ENCODE peak calls at places on chromosomes 5 and 9, in six cellular contexts. One of them, this sample, is unnamed.
A peak's percentile ranks its signal among the peaks of the same experiment; 100 is the strongest.

GRCh38 chr9:131815971-131816873 is 76.3 kb upstream of the RAPGEF1 start:
- DNase-seq in uterus: no peak
- DNase-seq in prostate gland: no peak
- DNase-seq in IMR-90: no peak
- DNase-seq in adrenal gland: no peak
- DNase-seq in A549: no peak
- DNase-seq in this sample: no peak

GRCh38 chr5:98827161-98827560 is 53.7 kb downstream of the RGMB start:
- DNase-seq in uterus: no peak
- DNase-seq in prostate gland: peak; percentile 22
- DNase-seq in IMR-90: peak; percentile 62
- DNase-seq in adrenal gland: no peak
- DNase-seq in A549: peak; percentile 23
- DNase-seq in this sample: no peak

GRCh38 chr9:118577121-118577520 is 792.1 kb downstream of the BRINP1 start:
- DNase-seq in uterus: no peak
- DNase-seq in prostate gland: no peak
- DNase-seq in IMR-90: no peak
- DNase-seq in adrenal gland: no peak
- DNase-seq in A549: no peak
- DNase-seq in this sample: no peak

GRCh38 chr9:106964822-106965525 is 102.0 kb downstream of the ZNF462 start:
- DNase-seq in uterus: no peak
- DNase-seq in prostate gland: no peak
- DNase-seq in IMR-90: peak; percentile 45
- DNase-seq in adrenal gland: no peak
- DNase-seq in A549: no peak
- DNase-seq in this sample: no peak

GRCh38 chr5:6962256-6962655 is 249.0 kb downstream of the TENT4A start:
- DNase-seq in uterus: no peak
- DNase-seq in prostate gland: no peak
- DNase-seq in IMR-90: no peak
- DNase-seq in adrenal gland: no peak
- DNase-seq in A549: no peak
- DNase-seq in this sample: no peak

GRCh38 chr5:111472096-111472495 is 40.2 kb downstream of the STARD4 start:
- DNase-seq in uterus: no peak
- DNase-seq in prostate gland: no peak
- DNase-seq in IMR-90: no peak
- DNase-seq in adrenal gland: no peak
- DNase-seq in A549: no peak
- DNase-seq in this sample: no peak

GRCh38 chr9:114606068-114606467 is 5.0 kb upstream of the TMEM268 start:
- DNase-seq in uterus: no peak
- DNase-seq in prostate gland: no peak
- DNase-seq in IMR-90: no peak
- DNase-seq in adrenal gland: no peak
- DNase-seq in A549: no peak
- DNase-seq in this sample: no peak

GRCh38 chr5:89407053-89407452 is 524.1 kb upstream of the MEF2C start:
- DNase-seq in uterus: no peak
- DNase-seq in prostate gland: no peak
- DNase-seq in IMR-90: no peak
- DNase-seq in adrenal gland: no peak
- DNase-seq in A549: no peak
- DNase-seq in this sample: no peak

GRCh38 chr5:167049043-167049663 is 1242.3 kb upstream of the WWC1 start:
- DNase-seq in uterus: no peak
- DNase-seq in prostate gland: peak; percentile 13
- DNase-seq in IMR-90: no peak
- DNase-seq in adrenal gland: no peak
- DNase-seq in A549: peak; percentile 7
- DNase-seq in this sample: no peak

GRCh38 chr5:145925803-145926202 is 10.6 kb upstream of the SH3RF2 start:
- DNase-seq in uterus: no peak
- DNase-seq in prostate gland: peak; percentile 31
- DNase-seq in IMR-90: peak; percentile 52
- DNase-seq in adrenal gland: no peak
- DNase-seq in A549: no peak
- DNase-seq in this sample: no peak

GRCh38 chr9:16610538-16610937 is 259.9 kb downstream of the BNC2 start:
- DNase-seq in uterus: no peak
- DNase-seq in prostate gland: no peak
- DNase-seq in IMR-90: no peak
- DNase-seq in adrenal gland: no peak
- DNase-seq in A549: no peak
- DNase-seq in this sample: no peak

GRCh38 chr9:6922124-6922676 is 164.4 kb downstream of the KDM4C start:
- DNase-seq in uterus: no peak
- DNase-seq in prostate gland: no peak
- DNase-seq in IMR-90: no peak
- DNase-seq in adrenal gland: no peak
- DNase-seq in A549: no peak
- DNase-seq in this sample: no peak

GRCh38 chr5:151060742-151061141 is 20.1 kb downstream of the TNIP1 start:
- DNase-seq in uterus: no peak
- DNase-seq in prostate gland: no peak
- DNase-seq in IMR-90: no peak
- DNase-seq in adrenal gland: no peak
- DNase-seq in A549: no peak
- DNase-seq in this sample: peak; percentile 58

GRCh38 chr5:111068208-111068607 is 3.3 kb upstream of the TSLP start:
- DNase-seq in uterus: no peak
- DNase-seq in prostate gland: no peak
- DNase-seq in IMR-90: peak; percentile 64
- DNase-seq in adrenal gland: no peak
- DNase-seq in A549: no peak
- DNase-seq in this sample: no peak

GRCh38 chr9:133927041-133927440 is 65.1 kb downstream of the VAV2 start:
- DNase-seq in uterus: no peak
- DNase-seq in prostate gland: no peak
- DNase-seq in IMR-90: peak; percentile 30
- DNase-seq in adrenal gland: no peak
- DNase-seq in A549: no peak
- DNase-seq in this sample: no peak

GRCh38 chr5:149497357-149497756 is 53.9 kb downstream of the CSNK1A1 start:
- DNase-seq in uterus: no peak
- DNase-seq in prostate gland: no peak
- DNase-seq in IMR-90: peak; percentile 98
- DNase-seq in adrenal gland: no peak
- DNase-seq in A549: no peak
- DNase-seq in this sample: no peak

GRCh38 chr5:132641241-132641723 is 16.7 kb upstream of the IL13 start:
- DNase-seq in uterus: no peak
- DNase-seq in prostate gland: no peak
- DNase-seq in IMR-90: no peak
- DNase-seq in adrenal gland: no peak
- DNase-seq in A549: no peak
- DNase-seq in this sample: no peak

GRCh38 chr9:99253134-99253533 is 31.1 kb downstream of the SEC61B start:
- DNase-seq in uterus: no peak
- DNase-seq in prostate gland: no peak
- DNase-seq in IMR-90: no peak
- DNase-seq in adrenal gland: no peak
- DNase-seq in A549: no peak
- DNase-seq in this sample: no peak
- TF ChIP-seq POLR2A in uterus: no peak
- TF ChIP-seq POLR2A in prostate gland: no peak
- TF ChIP-seq POLR2A in IMR-90: no peak
- TF ChIP-seq POLR2A in adrenal gland: no peak
- TF ChIP-seq POLR2A in A549: no peak
- TF ChIP-seq POLR2A in this sample: no peak

GRCh38 chr9:125241863-125242739 is 958 bp upstream of the HSPA5 start:
- DNase-seq in uterus: no peak
- DNase-seq in prostate gland: no peak
- DNase-seq in IMR-90: no peak
- DNase-seq in adrenal gland: peak; percentile 46
- DNase-seq in A549: peak; percentile 46
- DNase-seq in this sample: no peak
- TF ChIP-seq POLR2A in uterus: no peak
- TF ChIP-seq POLR2A in prostate gland: no peak
- TF ChIP-seq POLR2A in IMR-90: no peak
- TF ChIP-seq POLR2A in adrenal gland: no peak
- TF ChIP-seq POLR2A in A549: no peak
- TF ChIP-seq POLR2A in this sample: no peak

DNA sequence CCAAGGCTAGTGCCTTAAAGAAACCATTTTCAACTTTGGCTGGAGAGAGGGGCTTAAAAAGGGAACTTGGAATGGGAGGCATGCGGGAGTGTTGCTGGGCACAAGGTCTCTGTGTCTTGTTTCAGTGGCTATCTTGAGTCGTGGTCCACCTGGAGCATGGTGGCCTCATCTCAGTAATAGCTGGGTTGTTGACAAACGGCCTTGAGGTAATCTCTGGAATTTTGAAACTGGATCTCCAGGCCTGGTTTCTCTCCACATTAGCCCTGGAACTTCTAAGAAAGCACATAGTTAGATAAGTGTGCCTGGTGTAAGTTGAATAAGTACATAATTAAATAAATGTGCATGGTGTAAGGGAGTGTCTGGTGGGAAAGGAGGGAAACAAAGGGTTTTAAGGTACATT is 62.3 kb downstream of the INIP start:
- DNase-seq in uterus: no peak
- DNase-seq in prostate gland: no peak
- DNase-seq in IMR-90: no peak
- DNase-seq in adrenal gland: no peak
- DNase-seq in A549: no peak
- DNase-seq in this sample: no peak
- TF ChIP-seq POLR2A in uterus: no peak
- TF ChIP-seq POLR2A in prostate gland: no peak
- TF ChIP-seq POLR2A in IMR-90: no peak
- TF ChIP-seq POLR2A in adrenal gland: no peak
- TF ChIP-seq POLR2A in A549: no peak
- TF ChIP-seq POLR2A in this sample: no peak

DNA sequence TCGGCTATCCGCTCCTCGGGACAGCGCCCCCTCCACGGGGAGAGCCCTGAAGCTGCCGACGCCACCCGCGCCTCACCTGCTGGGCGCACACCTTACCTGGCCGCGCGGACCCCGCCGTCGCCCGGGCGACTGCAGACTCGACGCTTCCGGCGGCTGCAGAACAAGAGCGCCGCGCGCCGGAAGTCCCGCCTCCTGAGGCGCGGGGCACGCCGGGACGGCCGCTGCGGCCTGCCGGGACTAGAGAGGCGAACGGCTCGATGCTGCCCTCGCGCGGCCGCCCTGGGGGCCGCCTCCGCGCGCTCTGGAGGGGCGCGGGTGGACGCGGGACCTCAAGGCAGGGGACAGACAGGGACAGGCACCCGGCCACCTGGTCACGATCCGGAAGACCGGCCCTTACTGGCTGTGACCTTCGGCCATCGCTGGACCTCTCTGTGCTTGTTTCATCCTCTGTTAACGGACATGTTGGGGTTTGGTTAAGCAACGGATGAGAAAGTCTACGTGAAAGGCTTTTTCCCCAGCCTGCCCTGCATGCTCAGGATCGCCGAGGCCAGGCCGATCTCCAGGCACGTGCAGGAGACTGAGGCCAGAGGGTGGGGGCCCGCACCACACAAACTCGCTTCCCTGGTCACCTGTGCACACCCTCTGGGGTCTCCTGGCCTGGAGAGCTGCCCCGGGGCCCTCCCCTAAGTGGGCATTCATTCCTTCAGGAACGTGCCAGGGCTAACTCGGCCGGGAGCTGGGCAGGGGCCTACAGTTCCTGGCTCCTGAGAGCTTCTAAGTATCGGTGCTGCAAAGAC is at the start of gene SNAPC4:
- DNase-seq in uterus: peak; percentile 87
- DNase-seq in prostate gland: peak; percentile 73
- DNase-seq in IMR-90: peak; percentile 78
- DNase-seq in adrenal gland: peak; percentile 74
- DNase-seq in A549: peak; percentile 80
- DNase-seq in this sample: peak; percentile 52
- TF ChIP-seq POLR2A in uterus: peak; percentile 66
- TF ChIP-seq POLR2A in prostate gland: peak; percentile 45
- TF ChIP-seq POLR2A in IMR-90: peak; percentile 71
- TF ChIP-seq POLR2A in adrenal gland: no peak
- TF ChIP-seq POLR2A in A549: peak; percentile 92
- TF ChIP-seq POLR2A in this sample: peak; percentile 64

DNA sequence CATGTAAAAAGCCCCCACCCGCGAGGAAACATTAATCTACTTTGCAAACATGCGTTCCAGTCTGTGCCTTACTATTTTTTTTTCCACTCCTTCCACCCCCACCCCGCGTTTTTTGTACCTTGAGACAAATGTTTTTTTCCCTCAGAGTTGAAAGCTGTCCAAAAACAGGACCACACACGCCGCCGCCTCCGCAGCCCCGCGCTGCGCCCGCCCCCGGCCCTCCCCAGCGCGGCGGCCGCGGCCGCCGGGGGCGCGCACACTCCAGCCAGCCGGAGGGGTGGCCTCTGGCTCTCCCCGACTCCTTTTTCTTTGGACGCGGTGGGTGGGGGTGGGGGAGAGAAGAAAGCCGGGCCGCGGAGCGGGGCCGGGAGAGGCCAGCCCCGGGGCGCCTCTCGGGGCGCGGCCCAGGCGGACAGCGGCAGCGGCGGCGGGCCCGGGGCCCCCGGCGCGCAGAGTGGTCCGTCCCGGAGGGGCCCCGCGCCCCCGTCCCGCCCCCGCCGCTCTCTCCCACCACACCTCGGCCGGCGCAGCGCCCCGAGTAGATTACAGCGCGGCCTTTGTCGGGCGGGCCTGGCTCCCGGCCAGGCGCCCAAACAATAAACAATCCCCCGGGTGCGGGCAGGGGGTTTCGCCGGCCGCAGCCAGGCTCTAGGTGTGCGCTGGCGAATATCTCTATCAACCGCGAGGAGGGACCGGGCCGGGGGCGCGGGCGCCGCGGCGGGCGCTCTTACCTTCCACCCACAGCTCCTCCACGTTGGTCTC is 10.9 kb downstream of the PTCH1 start:
- DNase-seq in uterus: peak; percentile 71
- DNase-seq in prostate gland: peak; percentile 56
- DNase-seq in IMR-90: peak; percentile 63
- DNase-seq in adrenal gland: no peak
- DNase-seq in A549: peak; percentile 42
- DNase-seq in this sample: no peak
- TF ChIP-seq POLR2A in uterus: peak; percentile 35
- TF ChIP-seq POLR2A in prostate gland: peak; percentile 20
- TF ChIP-seq POLR2A in IMR-90: no peak
- TF ChIP-seq POLR2A in adrenal gland: no peak
- TF ChIP-seq POLR2A in A549: no peak
- TF ChIP-seq POLR2A in this sample: peak; percentile 36

This sample was measured in gastrocnemius medialis.